ENCODE peak calls at places on chromosomes 3 and 15, in eight cellular contexts. K is fibroblast of lung; N is brain microvascular endothelial cell; W is CD8-positive, alpha-beta T cell; H is fibroblast of mammary gland; X is tibial nerve; T is stomach; E is right atrium auricular region. R is an unnamed sample.
A peak's percentile ranks its signal among the peaks of the same experiment; 100 is the strongest.

GRCh38 chr15:100926258-100926657 is 7.1 kb downstream of the LRRK1 start:
- DNase-seq in K (no peak), N (no peak), W (no peak), H (no peak), X (no peak), T (no peak), E (no peak), R (no peak)

GRCh38 chr15:59208850-59209249 is 2.2 kb downstream of the LDHAL6B start:
- DNase-seq in K (peak; percentile 31), N (no peak), W (no peak), H (no peak), X (no peak), T (no peak), E (no peak), R (no peak)

GRCh38 chr15:100284701-100285100 is 57.1 kb downstream of the ADAMTS17 start:
- DNase-seq in K (peak; percentile 27), N (no peak), W (no peak), H (no peak), X (peak; percentile 56), T (peak; percentile 36), E (no peak), R (no peak)

GRCh38 chr15:81334768-81335447 is 11.0 kb upstream of the STARD5 start:
- DNase-seq in K (peak; percentile 39), N (no peak), W (no peak), H (no peak), X (no peak), T (no peak), E (no peak), R (no peak)

GRCh38 chr3:101940521-101940992 is 91.2 kb downstream of the NFKBIZ start:
- DNase-seq in K (peak; percentile 98), N (peak; percentile 99), W (no peak), H (peak; percentile 96), X (no peak), T (no peak), E (peak; percentile 79), R (peak; percentile 98)

GRCh38 chr3:171833775-171834460 is 9.2 kb upstream of the TMEM212 start:
- DNase-seq in K (peak; percentile 50), N (peak; percentile 68), W (no peak), H (peak; percentile 83), X (no peak), T (no peak), E (no peak), R (peak; percentile 56)

GRCh38 chr3:172098698-172099494 is 59.5 kb downstream of the FNDC3B start:
- DNase-seq in K (peak; percentile 59), N (no peak), W (no peak), H (no peak), X (no peak), T (no peak), E (no peak), R (no peak)

GRCh38 chr3:184727357-184728060 is 15.6 kb upstream of the MAGEF1 start:
- DNase-seq in K (peak; percentile 69), N (peak; percentile 29), W (peak; percentile 11), H (peak; percentile 82), X (peak; percentile 40), T (peak; percentile 71), E (peak; percentile 71), R (peak; percentile 63)

GRCh38 chr15:93228546-93228945 is 139.5 kb upstream of the RGMA start:
- DNase-seq in K (no peak), N (no peak), W (no peak), H (no peak), X (no peak), T (no peak), E (no peak), R (no peak)

GRCh38 chr15:24676431-24676830 is 856 bp downstream of the NPAP1 start:
- DNase-seq in K (no peak), N (no peak), W (no peak), H (no peak), X (no peak), T (no peak), E (no peak), R (no peak)
- TF ChIP-seq CTCF in K (no peak), N (no peak), W (no peak), H (no peak), X (no peak), T (no peak), E (no peak), R (no peak)

GRCh38 chr3:99878005-99878404 is 60.3 kb downstream of the CMSS1 start:
- DNase-seq in K (peak; percentile 95), N (peak; percentile 90), W (no peak), H (peak; percentile 94), X (no peak), T (no peak), E (no peak), R (peak; percentile 83)

GRCh38 chr3:99877180-99877579 is 59.5 kb downstream of the CMSS1 start:
- DNase-seq in K (no peak), N (no peak), W (no peak), H (no peak), X (no peak), T (no peak), E (no peak), R (no peak)

GRCh38 chr3:99875573-99875924 is 57.9 kb downstream of the CMSS1 start:
- DNase-seq in K (peak; percentile 60), N (peak; percentile 48), W (no peak), H (peak; percentile 75), X (no peak), T (no peak), E (no peak), R (peak; percentile 75)

GRCh38 chr3:99879275-99879674 is 61.6 kb downstream of the CMSS1 start:
- DNase-seq in K (no peak), N (no peak), W (no peak), H (no peak), X (no peak), T (no peak), E (no peak), R (no peak)

GRCh38 chr3:99875925-99876781 is 58.5 kb downstream of the CMSS1 start:
- DNase-seq in K (peak; percentile 79), N (peak; percentile 75), W (peak; percentile 52), H (peak; percentile 72), X (peak; percentile 60), T (peak; percentile 84), E (peak; percentile 85), R (peak; percentile 83)
- H3K4me3 ChIP-seq in K (peak overlapping the region; percentile 93), N (peak overlapping the region; percentile 81), W (peak overlapping the region; percentile 65), H (peak overlapping the region; percentile 83), X (peak overlapping the region; percentile 55), T (peak overlapping the region; percentile 77), E (peak overlapping the region; percentile 83), R (peak overlapping the region; percentile 84)

GRCh38 chr3:13419356-13420050 is 619 bp downstream of the NUP210 start:
- DNase-seq in K (peak; percentile 8), N (no peak), W (peak; percentile 40), H (no peak), X (no peak), T (peak; percentile 48), E (no peak), R (no peak)

GRCh38 chr3:13424111-13424844 is 4.2 kb upstream of the NUP210 start:
- DNase-seq in K (no peak), N (no peak), W (no peak), H (no peak), X (no peak), T (no peak), E (no peak), R (no peak)

GRCh38 chr3:13420817-13421755 is 964 bp upstream of the NUP210 start:
- DNase-seq in K (no peak), N (no peak), W (peak; percentile 49), H (no peak), X (no peak), T (peak; percentile 30), E (no peak), R (no peak)

GRCh38 chr3:13416002-13416793 is 3.9 kb downstream of the NUP210 start:
- DNase-seq in K (no peak), N (no peak), W (no peak), H (no peak), X (no peak), T (no peak), E (no peak), R (no peak)

DNA sequence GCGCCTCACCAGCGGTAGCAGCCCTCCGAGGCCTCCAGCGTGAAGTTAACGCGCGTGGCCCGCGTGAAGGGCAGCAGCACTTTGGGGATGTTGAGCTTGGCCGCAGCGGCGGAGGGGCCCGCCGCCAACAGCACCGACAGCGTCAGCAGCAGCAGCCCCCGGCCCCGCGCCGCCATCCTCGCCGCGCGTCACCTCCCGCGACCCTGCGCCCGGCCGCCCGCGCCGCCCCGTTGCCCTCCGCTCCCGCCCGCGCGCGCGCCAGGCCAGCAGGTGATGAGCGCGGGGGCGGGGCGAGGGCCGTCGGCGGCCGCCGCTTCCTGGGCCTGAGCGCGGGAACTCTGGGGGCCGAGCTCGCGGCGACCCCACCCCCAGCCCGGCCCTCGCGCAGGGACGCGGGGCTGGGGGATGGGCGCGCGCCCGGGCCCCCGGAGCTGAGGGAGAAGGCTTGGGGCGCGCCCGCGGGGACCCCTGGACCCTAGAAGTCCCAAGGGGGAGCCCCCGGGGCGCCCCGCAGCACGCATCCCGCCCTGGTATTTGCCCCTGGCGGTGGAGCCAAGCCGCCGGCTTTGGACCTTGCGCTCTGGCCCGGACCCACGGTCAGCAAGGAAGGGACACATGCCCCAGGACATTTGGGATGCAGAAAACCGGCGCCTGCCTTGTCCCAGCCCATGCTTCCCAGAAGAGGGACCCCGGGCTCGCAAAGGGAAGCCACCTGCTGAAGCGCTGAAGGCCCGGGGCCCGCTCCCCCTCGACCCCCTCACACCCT is at the start of gene NUP210:
- DNase-seq in K (no peak), N (no peak), W (peak; percentile 33), H (no peak), X (no peak), T (peak; percentile 64), E (no peak), R (no peak)
- TF ChIP-seq CTCF in K (no peak), N (no peak), W (no peak), H (no peak), X (no peak), T (no peak), E (no peak), R (no peak)

GRCh38 chr3:140505256-140505655 is 172.6 kb upstream of the TRIM42 start:
- DNase-seq in K (peak; percentile 62), N (peak; percentile 23), W (no peak), H (peak; percentile 13), X (no peak), T (no peak), E (no peak), R (peak; percentile 19)

GRCh38 chr3:140509534-140509933 is 168.3 kb upstream of the TRIM42 start:
- DNase-seq in K (no peak), N (no peak), W (no peak), H (no peak), X (no peak), T (no peak), E (no peak), R (no peak)

GRCh38 chr3:140505876-140506275 is 172.0 kb upstream of the TRIM42 start:
- DNase-seq in K (peak; percentile 64), N (no peak), W (no peak), H (no peak), X (no peak), T (no peak), E (no peak), R (no peak)

GRCh38 chr3:140508545-140508944 is 169.3 kb upstream of the TRIM42 start:
- DNase-seq in K (no peak), N (no peak), W (no peak), H (no peak), X (no peak), T (no peak), E (no peak), R (no peak)

DNA sequence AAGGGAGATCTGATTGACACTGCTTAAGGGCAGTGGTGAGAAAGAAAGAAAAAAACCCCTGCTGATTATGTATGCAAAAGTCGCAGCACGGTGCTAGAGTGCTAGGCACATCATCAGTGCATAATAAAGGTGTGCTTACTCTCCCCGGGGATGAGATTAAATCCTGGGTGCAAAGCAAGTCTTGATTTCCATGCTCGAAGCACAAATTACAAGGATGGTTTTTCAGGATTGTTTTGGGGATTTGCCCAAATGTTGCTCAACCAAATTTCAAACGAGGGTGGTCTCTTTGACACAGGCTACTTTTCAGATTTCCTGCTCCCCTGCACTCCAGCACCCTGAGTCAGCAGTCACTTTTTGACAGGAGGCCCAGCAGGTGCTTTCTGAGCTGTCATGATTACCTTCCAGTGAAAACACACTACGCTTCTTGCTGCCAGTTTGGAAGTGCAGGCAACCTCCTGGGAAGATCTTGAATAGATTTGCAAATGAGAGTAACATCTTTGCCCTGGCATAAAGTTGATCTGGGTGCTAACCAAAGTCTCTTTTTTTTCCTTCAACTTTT is 167.5 kb upstream of the TRIM42 start:
- DNase-seq in K (no peak), N (no peak), W (no peak), H (no peak), X (no peak), T (no peak), E (no peak), R (no peak)
- H3K4me3 ChIP-seq in K (no peak overlapping the region), N (no peak overlapping the region), W (no peak overlapping the region), H (no peak overlapping the region), X (no peak overlapping the region), T (no peak overlapping the region), E (no peak overlapping the region), R (no peak overlapping the region)